ENCODE peak calls at places on chromosomes 5 and 9, in six cellular contexts. Z is dermis blood vessel endothelial cell, O is H54, J is psoas muscle, F is germinal center, R is body of pancreas. V is an unnamed sample.
A peak's percentile ranks its signal among the peaks of the same experiment; 100 is the strongest.

GRCh38 chr5:16889972-16890519 is 46.0 kb downstream of the MYO10 start:
- DNase-seq in Z (peak; percentile 30), O (no peak), J (no peak), F (no peak), R (peak; percentile 46), V (peak; percentile 84)

GRCh38 chr5:180209137-180209581 is at the start of gene RASGEF1C:
- DNase-seq in Z (peak; percentile 80), O (peak; percentile 86), J (peak; percentile 65), F (peak; percentile 82), R (peak; percentile 64), V (peak; percentile 62)

GRCh38 chr5:113608113-113608551 is 94.6 kb downstream of the YTHDC2 start:
- DNase-seq in Z (no peak), O (no peak), J (no peak), F (no peak), R (no peak), V (peak; percentile 55)

GRCh38 chr5:74422671-74423070 is 217.9 kb downstream of the ENC1 start:
- DNase-seq in Z (no peak), O (no peak), J (no peak), F (no peak), R (no peak), V (no peak)

GRCh38 chr9:112059980-112060348 is 115.1 kb downstream of the SUSD1 start:
- DNase-seq in Z (peak; percentile 38), O (no peak), J (no peak), F (no peak), R (no peak), V (no peak)

GRCh38 chr5:137563646-137564474 is 64.7 kb upstream of the SPOCK1 start:
- DNase-seq in Z (peak; percentile 89), O (peak; percentile 23), J (no peak), F (no peak), R (peak; percentile 34), V (peak; percentile 92)

GRCh38 chr9:6247266-6247665 is 31.7 kb downstream of the IL33 start:
- DNase-seq in Z (no peak), O (no peak), J (no peak), F (no peak), R (no peak), V (peak; percentile 39)

GRCh38 chr5:976849-977751 is 31.5 kb upstream of the NKD2 start:
- DNase-seq in Z (no peak), O (no peak), J (no peak), F (no peak), R (no peak), V (no peak)

GRCh38 chr5:106019271-106019670 is 1651.5 kb downstream of the EFNA5 start:
- DNase-seq in Z (no peak), O (no peak), J (no peak), F (no peak), R (no peak), V (peak; percentile 51)

GRCh38 chr9:78026947-78027346 is 4.7 kb downstream of the GNAQ start:
- DNase-seq in Z (no peak), O (no peak), J (no peak), F (no peak), R (no peak), V (peak; percentile 52)

GRCh38 chr5:37893414-37894134 is 53.7 kb upstream of the GDNF start:
- DNase-seq in Z (no peak), O (no peak), J (no peak), F (no peak), R (no peak), V (no peak)

GRCh38 chr9:122338536-122338935 is 32.3 kb upstream of the PTGS1 start:
- DNase-seq in Z (no peak), O (no peak), J (no peak), F (no peak), R (no peak), V (no peak)

GRCh38 chr5:116459306-116459705 is 115.3 kb downstream of the SEMA6A start:
- DNase-seq in Z (no peak), O (no peak), J (no peak), F (no peak), R (no peak), V (no peak)

GRCh38 chr5:129079496-129079895 is 15.1 kb upstream of the ISOC1 start:
- DNase-seq in Z (no peak), O (no peak), J (no peak), F (no peak), R (no peak), V (no peak)

GRCh38 chr5:150138551-150139265 is 16.9 kb downstream of the PDGFRB start:
- DNase-seq in Z (peak; percentile 53), O (peak; percentile 49), J (peak; percentile 45), F (no peak), R (peak; percentile 45), V (peak; percentile 86)

GRCh38 chr5:62689599-62690368 is 111.2 kb downstream of the LRRC70 start:
- DNase-seq in Z (no peak), O (no peak), J (no peak), F (no peak), R (no peak), V (no peak)

GRCh38 chr9:68843239-68843638 is 138.2 kb downstream of the PIP5K1B start:
- DNase-seq in Z (no peak), O (no peak), J (no peak), F (no peak), R (no peak), V (no peak)

GRCh38 chr9:73565833-73566465 is 414.3 kb downstream of the ANXA1 start:
- DNase-seq in Z (peak; percentile 0), O (no peak), J (no peak), F (no peak), R (no peak), V (peak; percentile 44)

GRCh38 chr5:16552666-16553343 is 64.0 kb downstream of the RETREG1 start:
- DNase-seq in Z (peak; percentile 60), O (peak; percentile 49), J (peak; percentile 75), F (peak; percentile 62), R (peak; percentile 89), V (peak; percentile 68)

GRCh38 chr9:82273121-82273520 is 284.5 kb downstream of the SPATA31D1 start:
- DNase-seq in Z (no peak), O (no peak), J (no peak), F (no peak), R (no peak), V (no peak)

GRCh38 chr9:16866542-16866941 is 3.9 kb downstream of the BNC2 start:
- DNase-seq in Z (no peak), O (no peak), J (no peak), F (no peak), R (no peak), V (peak; percentile 30)

GRCh38 chr5:1519631-1520141 is 4.1 kb downstream of the LPCAT1 start:
- DNase-seq in Z (no peak), O (no peak), J (peak; percentile 6), F (no peak), R (peak; percentile 1), V (no peak)

GRCh38 chr9:118038713-118039112 is 334.5 kb downstream of the TLR4 start:
- DNase-seq in Z (no peak), O (no peak), J (no peak), F (no peak), R (no peak), V (no peak)

GRCh38 chr9:119556129-119556875 is 187.1 kb upstream of the BRINP1 start:
- DNase-seq in Z (peak; percentile 80), O (peak; percentile 77), J (peak; percentile 69), F (peak; percentile 63), R (peak; percentile 65), V (peak; percentile 57)

GRCh38 chr5:35029333-35029732 is 18.4 kb downstream of the AGXT2 start:
- DNase-seq in Z (no peak), O (peak; percentile 10), J (no peak), F (no peak), R (no peak), V (peak; percentile 73)

GRCh38 chr9:130078547-130078946 is 24.8 kb downstream of the GPR107 start:
- DNase-seq in Z (no peak), O (no peak), J (no peak), F (no peak), R (no peak), V (no peak)

GRCh38 chr5:79225026-79225425 is 10.9 kb upstream of the JMY start:
- DNase-seq in Z (no peak), O (no peak), J (no peak), F (no peak), R (no peak), V (no peak)

GRCh38 chr5:128237504-128237903 is 153.9 kb downstream of the SLC12A2 start:
- DNase-seq in Z (no peak), O (no peak), J (no peak), F (no peak), R (no peak), V (no peak)

GRCh38 chr9:114225534-114226288 is 70.4 kb downstream of the COL27A1 start:
- DNase-seq in Z (peak; percentile 63), O (peak; percentile 55), J (no peak), F (no peak), R (no peak), V (peak; percentile 25)

GRCh38 chr9:136726631-136727191 is 14.3 kb downstream of the DIPK1B start:
- DNase-seq in Z (peak; percentile 58), O (no peak), J (no peak), F (peak; percentile 69), R (peak; percentile 55), V (no peak)

GRCh38 chr9:115923410-115923809 is 230.2 kb upstream of the PAPPA start:
- DNase-seq in Z (no peak), O (no peak), J (no peak), F (no peak), R (no peak), V (no peak)

GRCh38 chr9:87375397-87376073 is 122.1 kb upstream of the DAPK1 start:
- DNase-seq in Z (no peak), O (no peak), J (no peak), F (no peak), R (no peak), V (peak; percentile 38)

GRCh38 chr5:139725073-139725830 is 70.4 kb upstream of the PSD2 start:
- DNase-seq in Z (peak; percentile 84), O (peak; percentile 99), J (peak; percentile 50), F (no peak), R (peak; percentile 20), V (peak; percentile 74)

GRCh38 chr9:97855486-97855875 is 2.5 kb downstream of the FOXE1 start:
- DNase-seq in Z (no peak), O (no peak), J (no peak), F (no peak), R (no peak), V (no peak)

GRCh38 chr5:40877371-40877988 is 31.8 kb upstream of the C7 start:
- DNase-seq in Z (no peak), O (no peak), J (no peak), F (no peak), R (no peak), V (no peak)

GRCh38 chr5:71663570-71663969 is 55.5 kb upstream of the CARTPT start:
- DNase-seq in Z (no peak), O (no peak), J (no peak), F (no peak), R (no peak), V (no peak)

GRCh38 chr9:36141288-36141687 is 4.8 kb downstream of the GLIPR2 start:
- DNase-seq in Z (peak; percentile 42), O (no peak), J (no peak), F (no peak), R (peak; percentile 47), V (peak; percentile 50)

GRCh38 chr5:112776301-112776856 is 38.7 kb downstream of the APC start:
- DNase-seq in Z (no peak), O (no peak), J (no peak), F (no peak), R (no peak), V (peak; percentile 72)

GRCh38 chr5:123546657-123547056 is 34.7 kb downstream of the CSNK1G3 start:
- DNase-seq in Z (no peak), O (no peak), J (no peak), F (no peak), R (no peak), V (no peak)